ENCODE peak calls at places on chromosomes 13 and 19, in nine cellular contexts. N is glutamatergic neuron, E is cardiac muscle cell, J is pancreas, L is left ventricle myocardium inferior, I is GM10248, Z is heart left ventricle, K is gastrocnemius medialis, F is epithelial cell of esophagus. X is an unnamed sample.

GRCh38 chr13:28492527-28493367 is 2.2 kb downstream of the FLT1 start:
- DNase-seq in N (no peak), E (peak), J (no peak), L (no peak), I (no peak), Z (no peak), K (no peak), F (no peak), X (no peak)

GRCh38 chr13:43272866-43273265 is 249.5 kb downstream of the DNAJC15 start:
- DNase-seq in N (no peak), E (no peak), J (no peak), L (no peak), I (no peak), Z (no peak), K (no peak), F (no peak), X (no peak)

GRCh38 chr19:5645409-5645808 is 22.5 kb downstream of the SAFB start:
- DNase-seq in N (no peak), E (no peak), J (no peak), L (no peak), I (no peak), Z (no peak), K (no peak), F (no peak), X (no peak)

GRCh38 chr13:39835253-39835652 is 179.8 kb downstream of the COG6 start:
- DNase-seq in N (no peak), E (no peak), J (no peak), L (no peak), I (no peak), Z (no peak), K (no peak), F (no peak), X (no peak)

GRCh38 chr13:41017744-41018582 is 1.2 kb downstream of the ELF1 start:
- DNase-seq in N (no peak), E (no peak), J (no peak), L (no peak), I (no peak), Z (no peak), K (no peak), F (peak), X (no peak)

GRCh38 chr19:11420894-11421606 is 1.9 kb upstream of the RGL3 start:
- DNase-seq in N (no peak), E (no peak), J (no peak), L (peak), I (no peak), Z (peak), K (no peak), F (no peak), X (peak)

GRCh38 chr13:97369269-97369893 is 64.6 kb upstream of the RAP2A start:
- DNase-seq in N (no peak), E (no peak), J (no peak), L (no peak), I (peak), Z (no peak), K (no peak), F (no peak), X (no peak)

GRCh38 chr19:39705578-39706188 is 1.4 kb downstream of the LGALS14 start:
- DNase-seq in N (no peak), E (no peak), J (no peak), L (no peak), I (no peak), Z (no peak), K (no peak), F (no peak), X (no peak)

GRCh38 chr13:41268764-41269163 is 5.4 kb upstream of the MTRF1 start:
- DNase-seq in N (no peak), E (peak), J (no peak), L (no peak), I (no peak), Z (no peak), K (no peak), F (peak), X (no peak)

GRCh38 chr19:35352448-35353304 is 5.0 kb downstream of the FFAR1 start:
- DNase-seq in N (peak), E (peak), J (peak), L (peak), I (peak), Z (peak), K (no peak), F (peak), X (peak)

GRCh38 chr13:109743706-109744453 is 42.5 kb downstream of the IRS2 start:
- DNase-seq in N (peak), E (peak), J (no peak), L (no peak), I (no peak), Z (no peak), K (no peak), F (peak), X (no peak)

GRCh38 chr13:111966969-111967368 is 100.0 kb upstream of the SOX1 start:
- DNase-seq in N (peak), E (no peak), J (no peak), L (no peak), I (no peak), Z (no peak), K (no peak), F (no peak), X (no peak)

GRCh38 chr19:49847731-49848696 is 2.9 kb upstream of the PTOV1 start:
- DNase-seq in N (no peak), E (no peak), J (no peak), L (no peak), I (no peak), Z (no peak), K (no peak), F (peak), X (no peak)

GRCh38 chr13:51557875-51558604 is 26.2 kb upstream of the WDFY2 start:
- DNase-seq in N (no peak), E (no peak), J (no peak), L (no peak), I (no peak), Z (no peak), K (no peak), F (peak), X (no peak)

GRCh38 chr13:106637519-106637918 is 69.6 kb upstream of the ARGLU1 start:
- DNase-seq in N (no peak), E (no peak), J (no peak), L (no peak), I (no peak), Z (no peak), K (no peak), F (no peak), X (no peak)

GRCh38 chr13:65642301-65642700 is 1587.8 kb downstream of the PCDH9 start:
- DNase-seq in N (no peak), E (no peak), J (no peak), L (no peak), I (no peak), Z (no peak), K (no peak), F (no peak), X (no peak)

GRCh38 chr19:38227272-38228004 is 3.4 kb upstream of the DPF1 start:
- DNase-seq in N (no peak), E (no peak), J (no peak), L (no peak), I (no peak), Z (no peak), K (no peak), F (no peak), X (no peak)

GRCh38 chr13:19795956-19796355 is 13.2 kb upstream of the PSPC1 start:
- DNase-seq in N (no peak), E (no peak), J (no peak), L (no peak), I (no peak), Z (no peak), K (no peak), F (no peak), X (no peak)

GRCh38 chr13:49314344-49314882 is 66.7 kb downstream of the CDADC1 start:
- DNase-seq in N (no peak), E (no peak), J (no peak), L (no peak), I (no peak), Z (no peak), K (no peak), F (peak), X (no peak)

GRCh38 chr13:37491661-37492060 is 106.9 kb downstream of the POSTN start:
- DNase-seq in N (no peak), E (no peak), J (no peak), L (no peak), I (no peak), Z (no peak), K (no peak), F (no peak), X (no peak)

GRCh38 chr13:87656311-87656710 is 14.9 kb upstream of the SLITRK5 start:
- DNase-seq in N (no peak), E (no peak), J (no peak), L (no peak), I (no peak), Z (no peak), K (no peak), F (no peak), X (no peak)

GRCh38 chr19:42465827-42466280 is 23.1 kb upstream of the CXCL17 start:
- DNase-seq in N (no peak), E (no peak), J (no peak), L (no peak), I (peak), Z (no peak), K (no peak), F (no peak), X (peak)
- TF ChIP-seq CTCF in N (no peak), E (no peak), J (no peak), L (no peak), I (peak), Z (no peak), K (no peak), F (no peak), X (no peak)

GRCh38 chr19:48090281-48090802 is 20.3 kb downstream of the PLA2G4C start:
- DNase-seq in N (no peak), E (no peak), J (no peak), L (no peak), I (no peak), Z (no peak), K (no peak), F (no peak), X (no peak)

GRCh38 chr19:48085077-48085476 is 25.5 kb downstream of the PLA2G4C start:
- DNase-seq in N (no peak), E (no peak), J (no peak), L (no peak), I (no peak), Z (no peak), K (no peak), F (no peak), X (no peak)

DNA sequence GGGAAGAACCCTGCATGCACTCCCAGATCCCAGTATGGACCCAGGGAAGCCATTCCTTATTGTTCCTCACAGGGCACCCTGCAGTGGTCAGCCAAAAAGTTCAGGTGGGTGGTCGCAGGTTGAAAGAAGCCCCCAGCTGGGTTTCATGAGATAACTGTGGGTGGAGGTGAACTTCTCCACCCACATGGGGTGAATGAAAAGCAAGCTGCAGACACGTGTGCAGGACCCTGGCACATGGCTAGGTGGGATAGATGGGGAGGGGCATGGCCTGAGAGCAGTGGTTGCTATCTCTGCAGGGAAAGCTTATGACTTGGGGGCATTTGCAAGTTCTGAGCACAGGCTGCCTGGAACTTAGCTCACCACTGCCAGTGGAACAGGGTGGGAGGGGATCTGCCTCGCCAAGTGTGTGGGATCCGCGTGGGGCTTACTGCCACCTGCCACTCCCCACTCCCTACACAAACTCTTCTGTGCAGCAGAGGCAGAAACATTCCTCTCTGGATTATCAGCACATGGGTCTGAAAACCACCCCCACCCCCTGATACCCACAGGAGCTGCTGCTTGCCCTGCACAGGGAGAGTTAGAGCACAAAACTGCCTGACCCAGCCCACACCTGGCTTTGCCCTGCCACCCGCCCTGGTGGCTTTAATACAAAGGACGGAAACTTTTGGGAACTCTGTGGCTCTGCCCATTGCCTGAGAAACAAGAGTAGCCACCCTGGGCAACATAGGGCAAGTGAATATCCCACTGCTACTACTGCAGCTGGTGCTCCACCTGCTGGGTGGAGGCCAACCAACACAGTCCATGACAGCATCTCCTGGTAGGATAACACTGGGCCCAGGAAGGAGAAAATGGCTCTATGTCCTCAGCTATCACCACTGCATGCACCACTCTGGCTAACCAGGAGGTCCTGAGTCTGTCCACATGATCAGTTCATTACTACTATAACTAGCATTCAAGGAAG is 24.4 kb downstream of the PLA2G4C start:
- DNase-seq in N (no peak), E (no peak), J (no peak), L (no peak), I (no peak), Z (no peak), K (no peak), F (no peak), X (no peak)
- TF ChIP-seq CTCF in N (no peak), E (no peak), J (no peak), L (no peak), I (no peak), Z (no peak), K (no peak), F (no peak), X (no peak)

DNA sequence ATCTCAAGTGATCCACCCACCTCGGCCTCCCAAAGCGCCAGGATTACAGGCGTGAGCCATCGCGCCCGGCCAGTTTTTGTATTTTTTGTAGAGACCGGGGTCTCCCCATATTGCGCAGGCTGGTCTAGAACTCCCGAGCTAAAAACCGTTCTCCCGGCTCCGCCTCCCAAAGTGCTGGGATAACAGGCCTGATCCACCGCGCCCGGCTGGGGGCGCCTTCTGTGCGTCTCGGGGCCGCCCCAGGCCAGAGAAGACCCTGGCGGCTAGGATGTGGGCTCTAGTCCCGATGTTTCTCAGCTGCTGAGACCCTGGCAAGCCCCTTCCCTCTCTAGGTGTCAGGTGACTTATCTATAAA is 3.6 kb downstream of the ARHGAP45 start:
- DNase-seq in N (no peak), E (no peak), J (no peak), L (no peak), I (no peak), Z (no peak), K (no peak), F (no peak), X (no peak)
- TF ChIP-seq CTCF in N (no peak), E (peak), J (no peak), L (no peak), I (no peak), Z (no peak), K (no peak), F (peak), X (no peak)

DNA sequence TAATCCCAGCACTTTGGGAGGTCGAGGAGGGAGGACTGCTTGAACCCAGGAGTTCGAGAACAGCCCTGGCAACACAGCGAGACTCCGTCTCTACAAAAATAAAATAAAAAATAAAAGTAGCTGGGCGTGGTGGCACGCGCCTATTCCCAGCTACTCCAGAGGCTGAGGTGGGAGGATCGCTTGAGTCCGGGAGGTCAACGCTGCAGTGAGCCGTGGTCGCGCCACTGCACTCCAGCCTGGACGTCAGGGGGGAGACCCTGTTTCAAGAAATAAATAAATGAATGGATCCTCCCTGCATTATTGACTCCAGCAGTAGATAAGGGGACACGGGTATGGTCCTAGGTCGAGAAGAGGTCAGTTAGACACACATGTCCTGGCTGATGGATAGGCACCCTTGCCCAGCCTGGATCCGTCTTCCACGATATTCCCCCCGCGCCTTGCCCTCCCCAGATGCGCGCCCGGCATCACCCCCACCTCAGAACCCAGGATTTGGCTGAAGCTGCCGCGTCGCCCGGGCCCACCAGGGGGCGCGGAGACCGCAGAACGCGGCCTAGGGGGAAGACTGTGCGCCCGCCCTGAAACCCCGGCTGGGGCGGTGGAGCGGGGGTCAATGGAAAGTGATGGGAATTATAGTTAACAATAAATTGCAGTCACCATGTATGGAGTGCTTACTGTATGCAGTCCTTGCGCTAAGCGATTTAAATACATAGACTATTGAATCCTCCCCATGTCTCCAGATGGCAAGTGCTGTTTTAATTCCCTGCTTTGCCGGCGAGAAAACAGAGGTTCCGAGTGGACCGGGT is 2.1 kb upstream of the HOOK2 start:
- DNase-seq in N (peak), E (peak), J (peak), L (peak), I (peak), Z (peak), K (peak), F (peak), X (peak)
- TF ChIP-seq CTCF in N (peak), E (peak), J (peak), L (peak), I (peak), Z (peak), K (peak), F (peak), X (peak)

DNA sequence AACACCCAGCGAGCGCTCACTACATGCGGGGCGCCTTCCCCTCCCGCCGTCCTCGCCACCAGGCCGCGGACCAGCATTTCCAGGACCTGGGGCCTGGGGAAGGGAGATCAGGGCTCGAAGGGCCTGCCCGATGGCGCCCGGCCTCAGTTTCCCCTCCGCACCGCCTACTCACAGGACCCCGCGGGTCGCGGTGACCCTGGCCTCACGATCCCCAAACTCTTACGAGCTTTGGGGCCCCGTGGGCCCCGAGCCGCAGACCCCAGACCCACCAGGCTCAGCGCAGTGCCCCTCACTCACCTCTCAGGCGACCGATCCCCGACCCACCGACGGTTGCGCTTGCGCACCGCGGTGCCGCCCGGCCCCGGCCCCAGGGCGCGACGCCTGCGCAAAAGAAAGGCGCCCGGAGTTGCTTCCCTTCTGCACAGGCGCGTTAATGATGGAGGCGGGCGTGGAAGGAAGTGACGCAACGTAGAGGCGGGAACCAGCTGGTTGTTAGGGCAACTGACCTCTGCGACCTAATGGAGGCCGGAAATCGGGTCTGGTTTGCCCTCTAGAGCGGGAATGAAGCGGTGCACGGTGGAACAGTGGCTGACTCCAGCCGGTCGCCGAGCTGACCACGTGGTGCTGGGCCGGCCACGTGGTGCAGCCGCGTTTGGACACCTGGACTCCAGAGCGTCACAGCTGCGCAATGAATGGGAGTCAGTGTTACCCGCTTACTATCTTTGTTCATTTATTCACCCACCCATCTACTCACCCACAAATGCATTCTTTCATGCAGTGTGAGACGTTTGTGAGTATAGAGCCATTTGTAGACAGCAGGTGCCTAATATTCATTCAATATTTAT is at the start of gene SGTA:
- DNase-seq in N (peak), E (peak), J (peak), L (peak), I (peak), Z (peak), K (peak), F (peak), X (peak)
- TF ChIP-seq CTCF in N (no peak), E (peak), J (peak), L (peak), I (peak), Z (peak), K (peak), F (peak), X (no peak)

GRCh38 chr13:46343279-46343949 is 43.6 kb downstream of the RUBCNL start:
- DNase-seq in N (no peak), E (no peak), J (no peak), L (no peak), I (no peak), Z (no peak), K (no peak), F (no peak), X (no peak)
- TF ChIP-seq CTCF in N (no peak), E (no peak), J (no peak), L (no peak), I (no peak), Z (no peak), K (no peak), F (no peak), X (no peak)

X was measured in activated B cell treated with CpG ODN at 0.5 μM for 24 hours.